ENCODE peak calls at places on chromosomes 5 and 9, in seven cellular contexts. L, F, W, B, U, Y and E are unnamed samples.

GRCh38 chr5:172754957-172755356 is 16.0 kb downstream of the DUSP1 start:
- DNase-seq in L (no peak), F (no peak), W (no peak), B (no peak), U (no peak), Y (no peak), E (no peak)

GRCh38 chr5:17248999-17249634 is 31.7 kb downstream of the BASP1 start:
- DNase-seq in L (no peak), F (no peak), W (peak; percentile 95), B (no peak), U (no peak), Y (peak; percentile 80), E (peak; percentile 15)

GRCh38 chr9:137270929-137271695 is 6.4 kb upstream of the TOR4A start:
- DNase-seq in L (no peak), F (peak; percentile 76), W (no peak), B (no peak), U (no peak), Y (no peak), E (no peak)

GRCh38 chr5:34740306-34740891 is 84.3 kb downstream of the RAI14 start:
- DNase-seq in L (peak; percentile 54), F (no peak), W (no peak), B (peak; percentile 52), U (no peak), Y (no peak), E (no peak)

GRCh38 chr9:35673132-35673997 is at the start of gene CA9:
- DNase-seq in L (no peak), F (no peak), W (peak; percentile 46), B (no peak), U (no peak), Y (no peak), E (no peak)

GRCh38 chr5:39891376-39891775 is 466.6 kb upstream of the DAB2 start:
- DNase-seq in L (no peak), F (no peak), W (no peak), B (no peak), U (no peak), Y (no peak), E (no peak)

GRCh38 chr9:652896-653295 is 188.6 kb upstream of the DMRT1 start:
- DNase-seq in L (no peak), F (no peak), W (no peak), B (no peak), U (no peak), Y (peak; percentile 83), E (peak; percentile 79)

GRCh38 chr5:15516486-15516885 is 16.5 kb downstream of the FBXL7 start:
- DNase-seq in L (no peak), F (no peak), W (no peak), B (no peak), U (no peak), Y (peak; percentile 10), E (no peak)

GRCh38 chr9:91900057-91900816 is 49.8 kb downstream of the ROR2 start:
- DNase-seq in L (no peak), F (peak; percentile 70), W (no peak), B (no peak), U (no peak), Y (peak; percentile 56), E (no peak)

GRCh38 chr9:112041536-112042243 is 133.4 kb downstream of the SUSD1 start:
- DNase-seq in L (no peak), F (no peak), W (peak; percentile 77), B (peak; percentile 24), U (peak; percentile 81), Y (no peak), E (peak; percentile 2)

GRCh38 chr9:116870566-116870965 is 183.5 kb downstream of the TRIM32 start:
- DNase-seq in L (no peak), F (no peak), W (peak; percentile 70), B (no peak), U (peak; percentile 63), Y (no peak), E (no peak)

GRCh38 chr5:16628376-16628775 is 11.6 kb upstream of the RETREG1 start:
- DNase-seq in L (no peak), F (no peak), W (no peak), B (no peak), U (no peak), Y (no peak), E (no peak)

GRCh38 chr9:6655036-6655435 is 9.5 kb upstream of the GLDC start:
- DNase-seq in L (no peak), F (no peak), W (no peak), B (no peak), U (no peak), Y (no peak), E (no peak)

GRCh38 chr5:370311-370958 is 48.9 kb downstream of the AHRR start:
- DNase-seq in L (no peak), F (peak; percentile 31), W (no peak), B (no peak), U (no peak), Y (no peak), E (no peak)

GRCh38 chr5:151815051-151815450 is 43.3 kb downstream of the G3BP1 start:
- DNase-seq in L (no peak), F (no peak), W (no peak), B (no peak), U (no peak), Y (no peak), E (no peak)
- TF ChIP-seq POLR2A in L (no peak), F (no peak), W (no peak), B (no peak), U (no peak), Y (no peak), E (no peak)

DNA sequence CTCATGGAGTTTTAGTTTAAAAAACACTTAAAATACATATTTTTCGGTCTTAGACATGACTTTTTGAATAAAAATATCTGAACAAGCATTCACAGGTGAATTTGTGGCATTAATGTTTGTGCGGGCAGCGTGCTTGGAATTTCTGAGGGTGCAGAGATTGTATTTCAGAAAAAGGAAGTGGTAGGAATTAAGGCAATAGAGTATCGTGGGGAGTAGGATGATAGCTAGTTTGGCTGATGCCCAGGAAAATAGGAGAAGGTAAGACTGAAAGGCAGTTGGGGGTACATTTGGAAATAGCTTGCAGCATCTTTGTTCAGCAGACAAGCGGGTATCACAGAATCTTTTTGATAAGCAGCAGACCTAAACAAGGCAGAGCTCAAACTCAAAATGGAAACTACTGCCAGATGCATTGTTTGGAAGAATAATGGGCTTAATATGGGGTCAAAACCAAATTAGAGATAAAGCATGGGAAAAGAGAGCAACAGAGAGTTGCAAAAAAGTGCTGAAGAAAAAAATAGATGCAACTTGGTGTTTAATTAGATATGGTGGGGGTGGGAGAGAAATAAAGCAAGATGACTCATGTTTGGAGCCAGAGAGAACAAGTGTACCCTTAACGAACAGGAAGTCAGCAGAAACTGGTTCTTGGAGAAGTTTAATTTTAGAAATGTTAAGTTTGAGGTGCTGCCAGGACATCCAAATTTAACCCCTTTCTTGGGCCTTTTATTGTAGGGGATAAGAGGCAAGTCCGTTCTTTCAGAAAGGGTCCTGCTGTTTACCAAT is 85.7 kb upstream of the ARRDC3 start:
- DNase-seq in L (no peak), F (no peak), W (no peak), B (no peak), U (no peak), Y (peak; percentile 64), E (no peak)
- H3K4me3 ChIP-seq in L (no peak overlapping the region), F (no peak overlapping the region), W (no peak overlapping the region), B (no peak overlapping the region), U (no peak overlapping the region), Y (peak overlapping the region; percentile 63), E (no peak overlapping the region)

GRCh38 chr5:93735378-93735777 is 6.0 kb downstream of the POU5F2 start:
- DNase-seq in L (no peak), F (no peak), W (no peak), B (no peak), U (no peak), Y (no peak), E (no peak)

GRCh38 chr5:93736284-93736683 is 5.1 kb downstream of the POU5F2 start:
- DNase-seq in L (no peak), F (no peak), W (no peak), B (no peak), U (no peak), Y (no peak), E (no peak)

GRCh38 chr5:93746406-93747056 is 5.1 kb upstream of the POU5F2 start:
- DNase-seq in L (no peak), F (no peak), W (no peak), B (no peak), U (no peak), Y (no peak), E (no peak)

DNA sequence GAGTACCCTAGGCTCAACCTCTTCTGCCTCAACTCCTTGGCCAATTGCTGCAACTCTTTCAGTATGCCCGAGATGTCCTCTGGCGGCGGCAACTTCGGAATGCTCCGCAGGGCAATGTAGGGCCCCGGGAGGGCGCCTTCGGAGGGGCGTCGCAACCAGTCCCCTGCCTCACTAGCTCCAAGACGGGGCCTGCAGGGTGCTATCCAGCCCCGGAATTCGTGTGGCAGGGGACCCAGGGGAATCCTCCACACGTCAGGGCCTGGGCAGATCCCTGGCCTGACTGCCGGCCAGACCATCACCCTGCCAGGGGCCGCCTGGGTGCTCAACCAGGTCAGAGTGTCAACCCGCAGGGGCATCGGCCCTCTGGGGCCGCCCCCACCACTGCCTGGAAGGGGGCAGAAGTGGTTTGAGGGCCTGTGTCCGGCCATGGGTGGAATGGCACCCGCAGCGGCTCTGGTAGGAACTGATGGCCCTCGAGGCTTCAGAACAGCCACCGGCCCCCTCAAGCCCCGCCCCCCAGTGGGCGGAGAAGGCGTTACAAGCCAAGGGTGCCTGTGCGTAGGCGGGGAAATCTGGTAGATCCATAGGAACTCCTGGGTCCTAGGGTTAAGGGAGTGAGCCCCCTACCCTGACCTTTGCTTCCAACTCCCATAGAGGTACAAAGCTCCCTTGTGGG is at the start of gene POU5F2:
- DNase-seq in L (no peak), F (no peak), W (no peak), B (no peak), U (no peak), Y (no peak), E (no peak)
- TF ChIP-seq CTCF in L (no peak), F (no peak), W (no peak), B (no peak), U (peak; percentile 31), Y (peak; percentile 2), E (no peak)

GRCh38 chr9:107637421-107638420 is 148.2 kb upstream of the KLF4 start:
- DNase-seq in L (peak; percentile 97), F (peak; percentile 89), W (peak; percentile 78), B (peak; percentile 94), U (no peak), Y (peak; percentile 79), E (peak; percentile 87)
- TF ChIP-seq POLR2A in L (peak; percentile 99), F (peak; percentile 90), W (no peak), B (peak; percentile 99), U (no peak), Y (no peak), E (peak; percentile 99)

DNA sequence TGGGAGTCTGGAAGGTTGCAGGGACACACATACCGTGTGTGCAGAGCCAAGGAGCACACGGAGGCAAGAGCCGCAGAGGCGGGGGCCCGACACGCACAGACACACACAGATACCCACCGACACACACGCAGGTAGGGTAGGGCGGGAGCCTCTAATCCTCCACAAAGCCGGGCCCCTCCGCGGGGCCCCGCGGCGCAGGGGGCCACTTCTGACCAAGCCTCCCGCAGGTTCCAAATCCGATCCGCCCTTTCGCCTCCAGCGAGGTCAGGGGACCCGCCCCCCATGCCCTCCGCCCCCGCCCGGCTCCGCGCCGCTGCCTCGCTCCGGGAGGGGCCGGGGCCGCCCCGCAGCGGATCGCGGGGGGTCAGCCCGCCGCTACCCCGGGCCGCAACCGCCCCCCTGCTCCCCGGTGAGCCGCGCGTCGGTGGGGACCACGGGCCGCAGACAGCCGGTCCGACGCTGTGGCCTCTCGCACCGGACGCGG is 1.4 kb upstream of the LMX1B start:
- DNase-seq in L (no peak), F (no peak), W (no peak), B (no peak), U (no peak), Y (no peak), E (no peak)
- H3K4me3 ChIP-seq in L (no peak overlapping the region), F (peak overlapping the region; percentile 23), W (peak overlapping the region; percentile 79), B (no peak overlapping the region), U (no peak overlapping the region), Y (no peak overlapping the region), E (peak overlapping the region; percentile 38)